ENCODE peak calls at places on chromosomes 12 and 14, in ten cellular contexts. X is body of pancreas, S is GM12878, R is suprapubic skin, O is stomach, M is prostate gland, L is PC-3, I is ascending aorta, J is H1, G is mucosa of descending colon. D is an unnamed sample.
A peak's percentile ranks its signal among the peaks of the same experiment; 100 is the strongest.

GRCh38 chr12:67517181-67517887 is 131.2 kb upstream of the DYRK2 start:
- DNase-seq in O (peak; percentile 56), S (no peak), M (peak; percentile 42), L (peak; percentile 96), X (peak; percentile 83), J (no peak), R (no peak), G (no peak), I (no peak), D (peak; percentile 90)

GRCh38 chr12:120468271-120468845 is 1.2 kb downstream of the SRSF9 start:
- DNase-seq in G (peak; percentile 27), R (no peak), M (no peak), O (peak; percentile 44), S (no peak), I (no peak), X (peak; percentile 35), L (peak; percentile 51), J (no peak), D (peak; percentile 51)

GRCh38 chr14:69612014-69612758 is 790 bp downstream of the SUSD6 start:
- DNase-seq in L (peak; percentile 37), I (no peak), J (no peak), M (peak; percentile 21), X (peak; percentile 37), O (no peak), G (peak; percentile 51), S (no peak), R (no peak), D (no peak)

GRCh38 chr12:53824001-53824716 is 72.4 kb upstream of the CISTR start:
- DNase-seq in G (no peak), I (no peak), M (no peak), R (peak; percentile 3), O (no peak), S (no peak), J (no peak), L (no peak), X (no peak), D (no peak)

GRCh38 chr12:102964872-102965271 is 7.4 kb downstream of the ASCL1 start:
- DNase-seq in J (no peak), M (no peak), G (peak; percentile 68), S (no peak), L (no peak), X (no peak), O (peak; percentile 52), R (no peak), I (no peak), D (no peak)

GRCh38 chr14:32372154-32372553 is 43.1 kb downstream of the AKAP6 start:
- DNase-seq in M (no peak), G (no peak), O (no peak), S (no peak), X (no peak), R (no peak), I (no peak), L (peak; percentile 93), J (no peak), D (peak; percentile 95)

GRCh38 chr12:77118696-77119095 is 53.3 kb upstream of the E2F7 start:
- DNase-seq in O (no peak), R (no peak), G (no peak), M (no peak), I (no peak), S (no peak), X (no peak), J (no peak), L (peak; percentile 34), D (peak; percentile 46)

GRCh38 chr12:14256139-14256538 is 109.3 kb upstream of the ATF7IP start:
- DNase-seq in M (no peak), S (no peak), L (peak; percentile 45), J (no peak), I (no peak), X (no peak), O (no peak), R (no peak), G (no peak), D (peak; percentile 60)

GRCh38 chr14:100268591-100269207 is 29.8 kb downstream of the YY1 start:
- DNase-seq in M (no peak), I (no peak), G (peak; percentile 47), X (no peak), S (no peak), L (no peak), R (no peak), O (no peak), J (no peak), D (no peak)

GRCh38 chr12:105822131-105823103 is 316.3 kb downstream of the NUAK1 start:
- DNase-seq in G (no peak), R (no peak), O (no peak), J (no peak), S (no peak), L (no peak), I (no peak), X (no peak), M (no peak), D (peak; percentile 87)

GRCh38 chr12:902581-902980 is 46.9 kb downstream of the RAD52 start:
- DNase-seq in I (no peak), G (no peak), S (no peak), M (no peak), J (no peak), O (no peak), R (no peak), L (peak; percentile 38), X (no peak), D (no peak)

GRCh38 chr12:896031-896430 is 53.5 kb downstream of the RAD52 start:
- DNase-seq in O (no peak), X (no peak), J (no peak), L (no peak), I (no peak), G (no peak), S (no peak), M (no peak), R (no peak), D (no peak)

GRCh38 chr12:903055-903454 is 46.4 kb downstream of the RAD52 start:
- DNase-seq in I (no peak), J (no peak), M (no peak), L (no peak), O (no peak), G (no peak), S (no peak), R (no peak), X (no peak), D (no peak)

DNA sequence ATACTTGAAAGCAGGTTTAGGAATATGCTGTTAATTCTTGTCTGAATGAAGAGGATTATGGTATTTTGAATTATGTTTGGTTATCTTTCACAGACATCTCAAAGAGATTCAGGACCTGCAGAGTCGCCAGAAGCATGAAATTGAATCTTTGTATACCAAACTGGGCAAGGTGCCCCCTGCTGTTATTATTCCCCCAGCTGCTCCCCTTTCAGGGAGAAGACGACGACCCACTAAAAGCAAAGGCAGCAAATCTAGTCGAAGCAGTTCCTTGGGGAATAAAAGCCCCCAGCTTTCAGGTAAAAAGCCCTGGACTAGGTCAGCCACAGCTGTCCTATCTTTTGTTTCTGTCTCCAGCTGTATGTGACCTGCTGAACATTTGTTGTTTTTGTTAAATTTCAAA is 52.1 kb downstream of the RAD52 start:
- DNase-seq in S (no peak), J (no peak), L (no peak), O (no peak), R (no peak), G (no peak), I (no peak), M (no peak), X (no peak), D (no peak)
- H3K36me3 ChIP-seq in S (peaks cover 6% of the 10 kb centered on the region), J (peaks cover 35% of the 10 kb centered on the region), L (peaks cover 35% of the 10 kb centered on the region), O (peaks cover 100% of the 10 kb centered on the region), R (peaks cover 98% of the 10 kb centered on the region), G (peaks cover 11% of the 10 kb centered on the region), I (peaks cover 53% of the 10 kb centered on the region), M (peaks cover 4% of the 10 kb centered on the region), X (no peaks in the 10 kb centered on the region), D (peaks cover 42% of the 10 kb centered on the region)

GRCh38 chr14:75229923-75230792 is 48.5 kb upstream of the FOS start:
- DNase-seq in M (no peak), X (peak; percentile 64), O (peak; percentile 74), R (no peak), S (peak; percentile 74), I (no peak), L (peak; percentile 74), G (peak; percentile 72), J (no peak), D (peak; percentile 69)
- TF ChIP-seq CTCF in M (peak; percentile 47), X (no peak), O (no peak), R (peak; percentile 39), S (peak; percentile 19), I (no peak), L (peak; percentile 38), G (no peak), J (no peak), D (peak; percentile 36)

GRCh38 chr12:132075714-132076553 is 68.2 kb downstream of the DDX51 start:
- DNase-seq in G (no peak), O (no peak), X (no peak), M (no peak), S (no peak), J (no peak), R (no peak), L (no peak), I (no peak), D (no peak)
- H3K36me3 ChIP-seq in G (no peaks in the 10 kb centered on the region), O (peaks cover 84% of the 10 kb centered on the region), X (no peaks in the 10 kb centered on the region), M (peaks cover 3% of the 10 kb centered on the region), S (peaks cover 13% of the 10 kb centered on the region), J (peaks cover 33% of the 10 kb centered on the region), R (peaks cover 63% of the 10 kb centered on the region), L (peaks cover 31% of the 10 kb centered on the region), I (peaks cover 40% of the 10 kb centered on the region), D (peaks cover 25% of the 10 kb centered on the region)

GRCh38 chr14:91892918-91893527 is 25.7 kb upstream of the TC2N start:
- DNase-seq in G (peak; percentile 35), L (peak; percentile 46), S (no peak), I (no peak), M (no peak), J (no peak), R (no peak), X (no peak), O (no peak), D (no peak)
- TF ChIP-seq CTCF in G (no peak), L (peak; percentile 67), S (peak; percentile 67), I (peak; percentile 37), M (peak; percentile 9), J (peak; percentile 82), R (no peak), X (no peak), O (peak; percentile 40), D (peak; percentile 33)

GRCh38 chr12:39341179-39341578 is 101.7 kb downstream of the KIF21A start:
- DNase-seq in M (no peak), G (no peak), O (no peak), L (no peak), X (no peak), S (peak; percentile 20), J (no peak), R (no peak), I (no peak), D (peak; percentile 20)

GRCh38 chr12:39343665-39344064 is 99.3 kb downstream of the KIF21A start:
- DNase-seq in M (no peak), S (no peak), R (no peak), O (no peak), G (no peak), X (no peak), J (no peak), L (no peak), I (no peak), D (no peak)

GRCh38 chr12:39341761-39342160 is 101.2 kb downstream of the KIF21A start:
- DNase-seq in O (no peak), X (no peak), L (no peak), I (no peak), M (no peak), G (no peak), R (no peak), S (no peak), J (no peak), D (no peak)
- H3K36me3 ChIP-seq in O (peaks cover 14% of the 10 kb centered on the region), X (no peaks in the 10 kb centered on the region), L (peaks cover 9% of the 10 kb centered on the region), I (no peaks in the 10 kb centered on the region), M (no peaks in the 10 kb centered on the region), G (no peaks in the 10 kb centered on the region), R (peaks cover 4% of the 10 kb centered on the region), S (no peaks in the 10 kb centered on the region), J (no peaks in the 10 kb centered on the region), D (no peaks in the 10 kb centered on the region)